ENCODE peak calls at places on chromosomes 5 and 9, in four cellular contexts. H is cardiac muscle cell; X is CD4-positive, alpha-beta T cell; Y is brain microvascular endothelial cell. B is an unnamed sample.

GRCh38 chr9:75889577-75889976 is 896 bp upstream of the PCSK5 start:
- DNase-seq in Y (no peak), H (no peak), X (no peak), B (peak)

GRCh38 chr5:95664204-95664786 is 17.7 kb downstream of the RFESD start:
- DNase-seq in H (peak), X (peak), Y (no peak), B (no peak)

GRCh38 chr5:66443462-66444130 is 152.6 kb upstream of the MAST4 start:
- DNase-seq in H (peak), Y (no peak), X (no peak), B (no peak)

GRCh38 chr9:133334161-133334560 is 1.8 kb downstream of the SURF6 start:
- DNase-seq in X (no peak), Y (no peak), H (no peak), B (peak)

GRCh38 chr5:54758038-54758437 is 227.4 kb downstream of the ESM1 start:
- DNase-seq in X (no peak), Y (peak), H (peak), B (no peak)

GRCh38 chr5:174723979-174724483 is 351 bp upstream of the MSX2 start:
- DNase-seq in X (no peak), Y (peak), H (peak), B (no peak)

GRCh38 chr5:124446125-124446524 is 300.3 kb downstream of the ZNF608 start:
- DNase-seq in X (no peak), H (no peak), Y (no peak), B (no peak)

GRCh38 chr5:170623576-170624181 is 119.9 kb downstream of the KCNIP1 start:
- DNase-seq in H (peak), Y (no peak), X (no peak), B (no peak)

GRCh38 chr5:127909078-127909477 is 174.5 kb upstream of the SLC12A2 start:
- DNase-seq in X (no peak), Y (peak), H (peak), B (no peak)

GRCh38 chr5:113047234-113047633 is 70.6 kb downstream of the DCP2 start:
- DNase-seq in H (peak), Y (no peak), X (no peak), B (no peak)

GRCh38 chr9:16136961-16137360 is 584.1 kb downstream of the CCDC171 start:
- DNase-seq in Y (peak), H (peak), X (no peak), B (no peak)

GRCh38 chr9:124741681-124742080 is 29.4 kb downstream of the NR6A1 start:
- DNase-seq in X (no peak), H (no peak), Y (no peak), B (no peak)

GRCh38 chr9:25678147-25678666 is at the start of gene TUSC1:
- DNase-seq in X (no peak), H (peak), Y (peak), B (peak)

GRCh38 chr9:34451135-34451534 is 7.2 kb downstream of the FAM219A start:
- DNase-seq in X (no peak), Y (no peak), H (no peak), B (no peak)

GRCh38 chr9:137278913-137279711 is 1.6 kb downstream of the TOR4A start:
- DNase-seq in H (no peak), X (no peak), Y (no peak), B (peak)

GRCh38 chr5:179163236-179164155 is 103.3 kb downstream of the ZNF354C start:
- DNase-seq in Y (no peak), X (no peak), H (no peak), B (no peak)

GRCh38 chr5:112483704-112484103 is 64.6 kb upstream of the EPB41L4A start:
- DNase-seq in X (no peak), H (no peak), Y (no peak), B (no peak)

GRCh38 chr9:111668026-111668573 is 6.7 kb downstream of the GNG10 start:
- DNase-seq in H (no peak), X (no peak), Y (no peak), B (no peak)

GRCh38 chr5:71737931-71738539 is 19.0 kb downstream of the CARTPT start:
- DNase-seq in Y (no peak), X (no peak), H (no peak), B (no peak)

GRCh38 chr5:69462170-69462569 is 30.4 kb upstream of the OCLN start:
- DNase-seq in H (no peak), Y (no peak), X (no peak), B (no peak)

GRCh38 chr5:115522832-115523365 is 21.7 kb downstream of the FEM1C start:
- DNase-seq in H (no peak), Y (no peak), X (no peak), B (no peak)

GRCh38 chr5:120507197-120507596 is 43.1 kb downstream of the PRR16 start:
- DNase-seq in X (no peak), H (no peak), Y (no peak), B (no peak)

GRCh38 chr5:157977957-157978505 is 119.1 kb upstream of the CLINT1 start:
- DNase-seq in Y (no peak), X (no peak), H (no peak), B (no peak)

GRCh38 chr5:133154274-133155088 is 102.7 kb downstream of the HSPA4 start:
- DNase-seq in Y (no peak), H (no peak), X (no peak), B (no peak)

GRCh38 chr5:54146906-54147305 is 163.5 kb downstream of the ARL15 start:
- DNase-seq in H (no peak), X (no peak), Y (no peak), B (no peak)

GRCh38 chr5:32651638-32652037 is 59.5 kb upstream of the NPR3 start:
- DNase-seq in X (no peak), H (no peak), Y (no peak), B (no peak)
- H3K27ac ChIP-seq in X (no peak), H (no peak), Y (no peak), B (no peak)

GRCh38 chr5:180811623-180812119 is 9.1 kb upstream of the MGAT1 start:
- DNase-seq in H (no peak), Y (no peak), X (no peak), B (no peak)
- H3K27ac ChIP-seq in H (peak), Y (no peak), X (peak), B (peak)

GRCh38 chr9:21854594-21854993 is 52.2 kb downstream of the MTAP start:
- DNase-seq in H (peak), X (no peak), Y (peak), B (no peak)
- H3K27ac ChIP-seq in H (no peak), X (no peak), Y (peak), B (no peak)

GRCh38 chr5:78271766-78272165 is 22.7 kb downstream of the AP3B1 start:
- DNase-seq in X (no peak), H (no peak), Y (no peak), B (no peak)
- H3K27ac ChIP-seq in X (no peak), H (no peak), Y (no peak), B (no peak)

DNA sequence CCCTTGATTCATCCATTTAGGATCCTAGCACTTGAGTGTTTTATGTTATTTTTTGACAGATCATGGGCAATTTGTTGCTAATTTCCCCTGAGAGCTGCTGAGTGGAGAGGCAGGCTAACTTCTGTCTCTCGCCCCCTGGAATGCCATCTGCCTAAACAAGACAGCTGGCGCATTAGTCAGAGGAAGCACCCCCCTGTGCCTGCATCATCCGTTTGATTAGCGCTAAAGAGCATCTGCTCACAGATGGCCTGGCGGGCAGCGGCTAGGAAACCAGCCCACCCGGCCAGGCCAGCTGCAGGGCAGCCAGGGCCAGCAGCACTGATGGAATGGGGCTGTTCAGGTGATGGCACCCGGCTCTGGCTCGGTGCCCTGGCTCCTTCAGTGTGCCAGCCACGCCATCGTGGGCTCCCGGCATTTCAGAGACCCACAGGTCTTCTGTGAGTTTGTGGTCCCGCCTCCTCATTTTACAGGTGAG is 22.9 kb upstream of the ASS1 start:
- DNase-seq in H (peak), X (no peak), Y (peak), B (no peak)
- H3K27ac ChIP-seq in H (no peak), X (no peak), Y (no peak), B (no peak)

DNA sequence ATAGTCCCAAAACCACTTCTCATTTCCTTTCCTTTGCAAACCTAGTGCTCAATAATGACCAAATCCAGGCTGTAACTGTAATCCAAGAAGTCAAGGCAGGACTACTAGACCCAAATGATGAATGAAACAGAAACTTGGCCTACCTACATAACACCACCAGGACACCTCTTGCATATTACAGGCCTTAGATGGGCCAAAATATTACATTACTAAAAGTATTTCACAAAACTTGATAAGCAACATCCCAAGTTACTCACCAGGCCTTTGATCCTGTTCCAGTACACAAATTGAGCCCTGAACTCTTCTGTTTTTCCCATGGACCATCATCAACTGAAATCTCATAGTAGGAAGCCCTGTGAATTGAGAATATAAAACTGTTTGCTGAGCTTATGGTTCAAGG is 34.8 kb downstream of the NADK2 start:
- DNase-seq in X (no peak), Y (no peak), H (no peak), B (no peak)
- H3K27ac ChIP-seq in X (no peak), Y (no peak), H (no peak), B (no peak)

GRCh38 chr5:98482321-98483111 is 290.9 kb upstream of the RGMB start:
- DNase-seq in H (no peak), X (no peak), Y (no peak), B (no peak)
- H3K27ac ChIP-seq in H (no peak), X (no peak), Y (no peak), B (no peak)

DNA sequence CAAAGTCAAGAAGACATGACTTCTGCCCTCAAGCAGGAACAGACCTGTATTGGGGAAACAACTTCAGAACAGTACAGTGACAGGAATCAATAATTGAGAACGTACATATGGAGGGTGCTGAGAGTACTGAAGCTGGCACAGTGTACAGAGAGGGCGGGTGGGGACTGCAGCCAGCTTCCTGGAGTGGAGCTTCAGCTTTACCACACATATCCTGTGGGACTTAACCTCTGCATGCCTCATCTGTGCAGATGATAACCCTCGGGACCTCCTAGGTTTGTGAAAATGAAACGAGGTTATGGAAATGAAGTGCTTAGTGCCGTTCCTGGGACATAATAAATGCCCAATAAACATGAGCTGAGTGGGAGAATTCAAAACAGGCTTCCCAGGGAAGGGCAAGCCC is 22.1 kb upstream of the RARS1 start:
- DNase-seq in H (no peak), Y (no peak), X (no peak), B (no peak)
- H3K27ac ChIP-seq in H (no peak), Y (no peak), X (no peak), B (no peak)